ENCODE peak calls at places on chromosome 1, in five cellular contexts. X is neuronal stem cell, Y is ELR, E is GM03348, Z is H9. B is an unnamed sample.

GRCh38 chr1:47907192-47907528 is 90.0 kb downstream of the TRABD2B start:
- DNase-seq in X (no peak), Y (no peak), E (no peak), Z (no peak), B (no peak)

GRCh38 chr1:12180315-12180714 is 13.5 kb downstream of the TNFRSF1B start:
- DNase-seq in X (no peak), Y (no peak), E (no peak), Z (no peak), B (no peak)

GRCh38 chr1:67752306-67752705 is 67.3 kb downstream of the GADD45A start:
- DNase-seq in X (no peak), Y (peak; percentile 51), E (no peak), Z (no peak), B (peak; percentile 29)

GRCh38 chr1:81802601-81803422 is 2.1 kb downstream of the ADGRL2 start:
- DNase-seq in X (peak; percentile 76), Y (peak; percentile 43), E (peak; percentile 87), Z (peak; percentile 43), B (peak; percentile 44)

GRCh38 chr1:45306319-45306718 is 20.4 kb upstream of the HPDL start:
- DNase-seq in X (no peak), Y (peak; percentile 91), E (no peak), Z (no peak), B (peak; percentile 17)

GRCh38 chr1:3770047-3770765 is 2.3 kb upstream of the SMIM1 start:
- DNase-seq in X (no peak), Y (no peak), E (no peak), Z (no peak), B (no peak)

GRCh38 chr1:84541679-84542078 is 32.6 kb downstream of the CTBS start:
- DNase-seq in X (no peak), Y (peak; percentile 36), E (no peak), Z (no peak), B (peak; percentile 2)

GRCh38 chr1:75732703-75733102 is 8.2 kb downstream of the ACADM start:
- DNase-seq in X (no peak), Y (no peak), E (peak; percentile 41), Z (no peak), B (peak; percentile 67)

B was measured in AG10803.